ENCODE peak calls at places on chromosomes 6 and 20, in seven cellular contexts. One of them, this sample, is unnamed.
A peak's percentile ranks its signal among the peaks of the same experiment; 100 is the strongest.

GRCh38 chr6:87277123-87277522 is 45.3 kb upstream of the SMIM8 start:
- DNase-seq in stimulated activated CD8-positive, alpha-beta memory T cell treated with anti-CD3 and anti-CD28 coated beads, Interleukin-15, amount 100 ng/mL, for 1 hour: no peak
- DNase-seq in iris pigment epithelial cell: peak; percentile 8
- DNase-seq in RPMI8226: peak; percentile 17
- DNase-seq in dorsolateral prefrontal cortex: no peak
- DNase-seq in activated naive CD8-positive, alpha-beta T cell treated with anti-CD3 and anti-CD28 coated beads, Interleukin-2, amount 50 U/mL, for 16 hours: no peak
- DNase-seq in activated T-helper 9 cell treated with anti-CD3 and anti-CD28 coated beads, Interleukin-2, amount 50 U/mL, for 16 hours: no peak
- DNase-seq in this sample: no peak

GRCh38 chr20:52972190-52972937 is at the start of gene TSHZ2:
- DNase-seq in stimulated activated CD8-positive, alpha-beta memory T cell treated with anti-CD3 and anti-CD28 coated beads, Interleukin-15, amount 100 ng/mL, for 1 hour: no peak
- DNase-seq in iris pigment epithelial cell: peak; percentile 14
- DNase-seq in RPMI8226: no peak
- DNase-seq in dorsolateral prefrontal cortex: peak; percentile 39
- DNase-seq in activated naive CD8-positive, alpha-beta T cell treated with anti-CD3 and anti-CD28 coated beads, Interleukin-2, amount 50 U/mL, for 16 hours: no peak
- DNase-seq in activated T-helper 9 cell treated with anti-CD3 and anti-CD28 coated beads, Interleukin-2, amount 50 U/mL, for 16 hours: peak; percentile 15
- DNase-seq in this sample: no peak

GRCh38 chr20:41560971-41561370 is 57.2 kb downstream of the CHD6 start:
- DNase-seq in stimulated activated CD8-positive, alpha-beta memory T cell treated with anti-CD3 and anti-CD28 coated beads, Interleukin-15, amount 100 ng/mL, for 1 hour: no peak
- DNase-seq in iris pigment epithelial cell: no peak
- DNase-seq in RPMI8226: peak; percentile 47
- DNase-seq in dorsolateral prefrontal cortex: no peak
- DNase-seq in activated naive CD8-positive, alpha-beta T cell treated with anti-CD3 and anti-CD28 coated beads, Interleukin-2, amount 50 U/mL, for 16 hours: no peak
- DNase-seq in activated T-helper 9 cell treated with anti-CD3 and anti-CD28 coated beads, Interleukin-2, amount 50 U/mL, for 16 hours: no peak
- DNase-seq in this sample: no peak

GRCh38 chr6:90230547-90231240 is 65.9 kb downstream of the BACH2 start:
- DNase-seq in stimulated activated CD8-positive, alpha-beta memory T cell treated with anti-CD3 and anti-CD28 coated beads, Interleukin-15, amount 100 ng/mL, for 1 hour: no peak
- DNase-seq in iris pigment epithelial cell: peak; percentile 23
- DNase-seq in RPMI8226: no peak
- DNase-seq in dorsolateral prefrontal cortex: no peak
- DNase-seq in activated naive CD8-positive, alpha-beta T cell treated with anti-CD3 and anti-CD28 coated beads, Interleukin-2, amount 50 U/mL, for 16 hours: no peak
- DNase-seq in activated T-helper 9 cell treated with anti-CD3 and anti-CD28 coated beads, Interleukin-2, amount 50 U/mL, for 16 hours: no peak
- DNase-seq in this sample: no peak

GRCh38 chr6:74199146-74199680 is 503.2 kb downstream of the CD109 start:
- DNase-seq in stimulated activated CD8-positive, alpha-beta memory T cell treated with anti-CD3 and anti-CD28 coated beads, Interleukin-15, amount 100 ng/mL, for 1 hour: no peak
- DNase-seq in iris pigment epithelial cell: no peak
- DNase-seq in RPMI8226: no peak
- DNase-seq in dorsolateral prefrontal cortex: no peak
- DNase-seq in activated naive CD8-positive, alpha-beta T cell treated with anti-CD3 and anti-CD28 coated beads, Interleukin-2, amount 50 U/mL, for 16 hours: no peak
- DNase-seq in activated T-helper 9 cell treated with anti-CD3 and anti-CD28 coated beads, Interleukin-2, amount 50 U/mL, for 16 hours: no peak
- DNase-seq in this sample: no peak

GRCh38 chr6:150499882-150500312 is 99.8 kb upstream of the PLEKHG1 start:
- DNase-seq in stimulated activated CD8-positive, alpha-beta memory T cell treated with anti-CD3 and anti-CD28 coated beads, Interleukin-15, amount 100 ng/mL, for 1 hour: no peak
- DNase-seq in iris pigment epithelial cell: no peak
- DNase-seq in RPMI8226: no peak
- DNase-seq in dorsolateral prefrontal cortex: no peak
- DNase-seq in activated naive CD8-positive, alpha-beta T cell treated with anti-CD3 and anti-CD28 coated beads, Interleukin-2, amount 50 U/mL, for 16 hours: no peak
- DNase-seq in activated T-helper 9 cell treated with anti-CD3 and anti-CD28 coated beads, Interleukin-2, amount 50 U/mL, for 16 hours: no peak
- DNase-seq in this sample: no peak

GRCh38 chr6:163309491-163310026 is 105.0 kb upstream of the QKI start:
- DNase-seq in stimulated activated CD8-positive, alpha-beta memory T cell treated with anti-CD3 and anti-CD28 coated beads, Interleukin-15, amount 100 ng/mL, for 1 hour: no peak
- DNase-seq in iris pigment epithelial cell: peak; percentile 44
- DNase-seq in RPMI8226: no peak
- DNase-seq in dorsolateral prefrontal cortex: no peak
- DNase-seq in activated naive CD8-positive, alpha-beta T cell treated with anti-CD3 and anti-CD28 coated beads, Interleukin-2, amount 50 U/mL, for 16 hours: no peak
- DNase-seq in activated T-helper 9 cell treated with anti-CD3 and anti-CD28 coated beads, Interleukin-2, amount 50 U/mL, for 16 hours: no peak
- DNase-seq in this sample: no peak

GRCh38 chr20:19992996-19993908 is 23.9 kb upstream of the NAA20 start:
- DNase-seq in stimulated activated CD8-positive, alpha-beta memory T cell treated with anti-CD3 and anti-CD28 coated beads, Interleukin-15, amount 100 ng/mL, for 1 hour: no peak
- DNase-seq in iris pigment epithelial cell: peak; percentile 92
- DNase-seq in RPMI8226: no peak
- DNase-seq in dorsolateral prefrontal cortex: peak; percentile 53
- DNase-seq in activated naive CD8-positive, alpha-beta T cell treated with anti-CD3 and anti-CD28 coated beads, Interleukin-2, amount 50 U/mL, for 16 hours: no peak
- DNase-seq in activated T-helper 9 cell treated with anti-CD3 and anti-CD28 coated beads, Interleukin-2, amount 50 U/mL, for 16 hours: no peak
- DNase-seq in this sample: no peak